ENCODE peak calls at places on chromosomes 16 and 17, in six cellular contexts. H is IMR-90, F is adrenal gland, K is spleen, C is A549, E is transverse colon. R is an unnamed sample.

GRCh38 chr17:47099451-47099986 is 89.6 kb downstream of the CDC27 start:
- DNase-seq in K (no peak), H (no peak), C (no peak), E (peak), F (no peak), R (no peak)

GRCh38 chr16:10992797-10993196 is 48.4 kb downstream of the CLEC16A start:
- DNase-seq in H (peak), F (peak), E (peak), K (no peak), C (peak), R (no peak)

GRCh38 chr17:51152766-51153209 is 571 bp upstream of the NME1 start:
- DNase-seq in E (no peak), H (peak), C (peak), K (no peak), F (no peak), R (no peak)

GRCh38 chr16:46889942-46890300 is 5.8 kb downstream of the GPT2 start:
- DNase-seq in F (no peak), E (no peak), K (no peak), H (no peak), C (no peak), R (no peak)

GRCh38 chr16:48277158-48277557 is 29.8 kb upstream of the ABCC11 start:
- DNase-seq in F (no peak), K (no peak), E (peak), C (no peak), H (no peak), R (no peak)

GRCh38 chr17:77003699-77004098 is 135.5 kb downstream of the MGAT5B start:
- DNase-seq in C (no peak), H (no peak), F (no peak), K (no peak), E (no peak), R (no peak)

GRCh38 chr16:81456523-81457325 is 12.1 kb downstream of the CMIP start:
- DNase-seq in C (no peak), H (no peak), F (no peak), E (peak), K (no peak), R (no peak)

GRCh38 chr16:52099382-52099781 is 447.6 kb downstream of the TOX3 start:
- DNase-seq in K (no peak), H (no peak), F (no peak), E (no peak), C (no peak), R (no peak)

GRCh38 chr16:27761816-27762215 is 211.9 kb downstream of the KATNIP start:
- DNase-seq in K (no peak), C (no peak), H (no peak), F (no peak), E (no peak), R (no peak)

GRCh38 chr16:50560903-50561863 is 13.0 kb downstream of the NKD1 start:
- DNase-seq in H (no peak), E (no peak), F (no peak), K (no peak), C (no peak), R (no peak)

GRCh38 chr16:56451753-56452689 is 667 bp downstream of the OGFOD1 start:
- DNase-seq in C (peak), H (peak), E (peak), K (no peak), F (peak), R (no peak)

GRCh38 chr17:46264456-46265198 is 30.3 kb upstream of the LRRC37A start:
- DNase-seq in C (peak), E (no peak), K (no peak), H (peak), F (no peak), R (no peak)

GRCh38 chr16:2911580-2912329 is at the start of gene FLYWCH1:
- DNase-seq in H (peak), F (peak), E (peak), K (peak), C (peak), R (peak)

GRCh38 chr17:17235212-17236174 is 1.5 kb downstream of the FLCN start:
- DNase-seq in F (no peak), K (peak), H (peak), E (no peak), C (no peak), R (no peak)

GRCh38 chr16:53998024-53998810 is 288.4 kb downstream of the IRX3 start:
- DNase-seq in E (no peak), C (no peak), F (no peak), H (no peak), K (no peak), R (no peak)

GRCh38 chr16:52469775-52470174 is 77.2 kb downstream of the TOX3 start:
- DNase-seq in K (no peak), C (peak), H (no peak), E (no peak), F (no peak), R (no peak)

GRCh38 chr16:53541326-53541725 is 38.3 kb upstream of the AKTIP start:
- DNase-seq in E (no peak), K (no peak), F (no peak), C (no peak), H (peak), R (no peak)

GRCh38 chr17:42754782-42755181 is 6.2 kb upstream of the RAMP2 start:
- DNase-seq in F (no peak), E (no peak), H (peak), K (peak), C (no peak), R (peak)

GRCh38 chr17:77124192-77124908 is 16.4 kb upstream of the SEC14L1 start:
- DNase-seq in E (no peak), F (peak), C (peak), H (peak), K (no peak), R (no peak)

GRCh38 chr16:3736116-3736515 is 18.8 kb upstream of the TRAP1 start:
- DNase-seq in K (peak), H (no peak), F (no peak), C (no peak), E (no peak), R (peak)

GRCh38 chr17:57723427-57724037 is 21.6 kb downstream of the CCDC182 start:
- DNase-seq in F (no peak), H (no peak), K (no peak), C (no peak), E (no peak), R (no peak)

GRCh38 chr16:80009971-80010659 is 409.6 kb upstream of the MAF start:
- DNase-seq in K (no peak), H (no peak), E (no peak), F (no peak), C (no peak), R (no peak)

DNA sequence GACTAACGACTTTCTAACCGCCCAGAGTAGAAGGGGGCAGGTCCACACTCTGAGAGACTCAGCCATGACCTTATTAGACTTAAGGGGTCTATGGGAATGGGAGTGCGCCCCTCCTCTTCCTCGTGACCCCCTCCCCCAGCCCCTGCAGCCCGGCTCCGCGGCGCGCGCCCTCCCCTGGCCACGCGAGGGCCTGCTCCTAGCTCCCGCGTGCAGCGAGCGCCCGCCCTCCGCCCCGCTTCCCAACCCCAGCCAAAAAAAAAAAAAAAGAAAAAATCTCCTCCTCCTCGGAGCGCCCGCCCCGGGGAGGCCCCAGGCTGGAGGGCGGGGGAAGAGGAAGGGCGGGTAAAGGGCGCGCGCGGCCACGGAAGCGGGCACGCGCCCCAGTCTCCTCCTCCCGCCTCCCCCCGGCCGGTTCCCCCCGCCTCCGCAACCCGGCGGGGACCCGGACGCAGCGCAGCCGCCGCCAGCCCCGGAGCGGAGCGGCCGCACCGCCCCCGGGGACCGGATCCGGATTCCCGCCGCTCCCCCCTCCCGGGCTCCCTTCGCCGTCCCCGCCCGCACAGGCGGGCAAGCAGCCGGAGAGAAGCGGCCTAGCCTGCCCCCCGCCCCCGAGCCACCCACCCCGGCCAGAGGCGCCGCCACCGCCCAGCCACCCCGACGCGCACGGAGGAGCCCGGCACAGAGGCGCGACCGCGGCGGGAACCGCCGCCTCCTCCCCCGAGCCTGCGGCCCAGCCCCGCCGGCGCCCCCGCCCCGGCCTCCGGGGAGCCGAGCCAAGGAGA is 940 bp downstream of the UBTF start:
- DNase-seq in K (peak), F (peak), C (peak), E (peak), H (peak), R (peak)
- TF ChIP-seq POLR2A in K (peak), F (no peak), C (peak), E (no peak), H (peak), R (no peak)

DNA sequence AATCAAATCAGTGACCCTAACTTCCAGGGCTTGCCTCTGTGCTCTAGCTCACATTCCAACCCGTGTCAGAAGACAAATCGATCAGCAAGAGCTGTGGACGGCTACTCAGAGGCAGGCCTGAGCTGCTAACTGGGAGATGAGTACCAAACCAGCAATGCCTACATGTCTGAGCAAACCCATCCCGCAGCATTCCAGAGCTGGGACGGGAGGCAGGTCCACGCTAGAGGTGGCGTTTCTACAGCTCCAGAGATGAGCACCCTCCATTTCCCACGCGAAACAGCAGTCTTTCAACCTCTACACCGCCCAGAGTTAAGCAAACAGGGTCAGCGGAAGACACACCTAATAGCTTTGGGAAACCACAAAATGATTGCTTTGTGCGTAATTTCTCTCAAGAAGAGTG is 6.5 kb downstream of the NXN start:
- DNase-seq in F (no peak), E (no peak), C (no peak), H (no peak), K (no peak), R (no peak)
- H3K27ac ChIP-seq in F (no peak), E (peak), C (no peak), H (no peak), K (no peak), R (no peak)

GRCh38 chr16:75621170-75621477 is 2.0 kb downstream of the ADAT1 start:
- DNase-seq in H (peak), K (no peak), F (no peak), C (peak), E (no peak), R (no peak)
- TF ChIP-seq CTCF in H (peak), K (no peak), F (no peak), C (peak), E (peak), R (no peak)

DNA sequence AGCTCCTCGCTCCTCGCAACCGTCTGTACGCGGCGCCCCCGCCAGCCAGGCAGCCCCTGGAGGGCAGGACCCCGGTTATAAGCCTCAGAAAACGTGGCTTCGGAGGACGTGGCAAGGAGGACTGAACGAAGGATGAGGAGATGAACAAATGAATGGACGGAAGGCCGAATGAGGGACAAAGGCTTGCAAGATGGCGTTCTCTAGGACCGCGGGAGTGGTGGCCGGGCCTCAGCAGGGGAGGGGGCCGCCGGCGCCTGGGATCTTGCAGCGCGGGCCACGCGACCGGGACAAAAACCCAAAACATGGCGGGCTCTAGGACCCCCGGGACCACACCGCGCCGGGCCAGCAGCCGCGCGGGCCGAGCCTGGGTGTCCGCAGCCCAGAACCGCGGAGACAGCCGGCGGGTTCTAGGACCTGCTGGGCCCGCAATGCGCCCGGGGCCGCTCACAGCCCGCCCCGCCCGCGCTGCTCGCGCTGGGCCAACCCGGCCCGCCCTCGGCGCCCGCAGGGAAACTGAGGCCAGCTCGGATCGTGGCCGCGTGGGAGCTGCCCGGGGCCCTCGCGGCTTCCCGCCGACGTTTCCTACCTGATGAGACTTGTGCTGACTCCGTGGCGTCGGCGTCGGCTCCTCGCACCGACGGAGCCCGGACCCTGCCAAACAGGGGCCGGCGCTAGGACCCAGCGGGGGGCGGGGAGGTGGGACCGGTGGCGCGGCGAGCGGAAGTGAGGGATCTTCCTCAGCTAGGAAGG is 792 bp downstream of the ZNF668 start:
- DNase-seq in F (peak), K (peak), C (peak), E (peak), H (peak), R (peak)
- TF ChIP-seq POLR2A in F (no peak), K (no peak), C (no peak), E (no peak), H (peak), R (peak)

DNA sequence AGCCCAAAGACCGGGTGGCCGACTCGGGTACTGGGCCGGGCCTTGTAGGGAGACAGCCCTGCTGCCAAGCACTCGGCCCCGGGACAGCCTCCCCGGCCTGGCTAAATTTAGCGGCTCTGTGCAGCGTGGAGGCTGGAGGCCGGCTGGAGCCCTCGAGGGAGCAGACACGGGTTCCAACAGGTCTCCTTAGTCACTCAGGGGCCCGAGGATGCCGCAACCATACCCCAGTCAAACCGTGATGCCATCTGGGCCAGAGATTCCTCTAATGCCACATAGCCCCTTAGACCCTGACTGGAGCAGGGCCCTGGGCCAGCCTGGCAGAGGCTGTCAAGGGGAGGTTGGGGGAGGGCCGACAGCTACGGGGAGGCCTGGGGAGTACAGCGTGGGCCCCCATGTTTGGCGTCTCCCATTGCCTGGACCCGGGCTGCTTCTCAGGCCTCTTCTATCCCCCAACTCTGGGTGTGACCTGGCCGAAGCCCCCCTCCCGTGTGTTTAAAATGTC is 2.9 kb upstream of the P2RX1 start:
- DNase-seq in E (no peak), H (no peak), F (no peak), C (no peak), K (no peak), R (peak)
- H3K27ac ChIP-seq in E (peak), H (no peak), F (peak), C (no peak), K (no peak), R (peak)

GRCh38 chr17:40443196-40443987 is at the start of gene IGFBP4:
- DNase-seq in E (peak), C (peak), H (peak), F (peak), K (peak), R (peak)

GRCh38 chr17:40448213-40448638 is 5.0 kb downstream of the IGFBP4 start:
- DNase-seq in F (peak), E (peak), C (no peak), K (no peak), H (peak), R (peak)

GRCh38 chr17:40443988-40444899 is 994 bp downstream of the IGFBP4 start:
- DNase-seq in C (no peak), K (no peak), E (peak), H (peak), F (no peak), R (no peak)

GRCh38 chr17:40447148-40447644 is 3.9 kb downstream of the IGFBP4 start:
- DNase-seq in C (no peak), K (no peak), E (no peak), F (peak), H (no peak), R (peak)

GRCh38 chr17:40445769-40446468 is 2.7 kb downstream of the IGFBP4 start:
- DNase-seq in H (peak), C (peak), E (no peak), K (no peak), F (no peak), R (no peak)
- TF ChIP-seq CTCF in H (peak), C (no peak), E (peak), K (no peak), F (no peak), R (no peak)

GRCh38 chr17:75516255-75516618 is at the start of gene TSEN54:
- DNase-seq in C (peak), E (peak), F (peak), H (peak), K (peak), R (peak)
- TF ChIP-seq POLR2A in C (peak), E (no peak), F (no peak), H (no peak), K (no peak), R (no peak)

GRCh38 chr16:661184-661821 is 6.6 kb upstream of the RHOT2 start:
- DNase-seq in H (no peak), K (no peak), C (no peak), E (no peak), F (no peak), R (no peak)

GRCh38 chr16:660132-660458 is 7.8 kb upstream of the RHOT2 start:
- DNase-seq in E (no peak), C (no peak), K (no peak), H (no peak), F (no peak), R (no peak)

GRCh38 chr16:659618-660017 is 8.3 kb upstream of the RHOT2 start:
- DNase-seq in K (no peak), E (no peak), C (no peak), H (no peak), F (no peak), R (no peak)

GRCh38 chr16:662095-662494 is 5.8 kb upstream of the RHOT2 start:
- DNase-seq in H (no peak), E (no peak), F (no peak), C (no peak), K (no peak), R (no peak)

GRCh38 chr16:660459-661183 is 7.3 kb upstream of the RHOT2 start:
- DNase-seq in C (peak), F (peak), K (peak), H (peak), E (peak), R (peak)
- H3K27ac ChIP-seq in C (peak), F (peak), K (peak), H (no peak), E (peak), R (peak)

GRCh38 chr17:8119575-8120519 is 1.5 kb upstream of the ALOXE3 start:
- DNase-seq in F (peak), E (peak), H (peak), C (peak), K (peak), R (peak)

GRCh38 chr17:8122391-8122922 is 1.4 kb downstream of the HES7 start:
- DNase-seq in F (no peak), H (peak), C (no peak), E (no peak), K (no peak), R (no peak)

GRCh38 chr17:8121531-8122390 is 2.1 kb downstream of the HES7 start:
- DNase-seq in K (peak), H (peak), F (peak), C (peak), E (peak), R (peak)

GRCh38 chr17:8118769-8119574 is 658 bp upstream of the ALOXE3 start:
- DNase-seq in C (peak), K (peak), E (peak), F (peak), H (peak), R (peak)

DNA sequence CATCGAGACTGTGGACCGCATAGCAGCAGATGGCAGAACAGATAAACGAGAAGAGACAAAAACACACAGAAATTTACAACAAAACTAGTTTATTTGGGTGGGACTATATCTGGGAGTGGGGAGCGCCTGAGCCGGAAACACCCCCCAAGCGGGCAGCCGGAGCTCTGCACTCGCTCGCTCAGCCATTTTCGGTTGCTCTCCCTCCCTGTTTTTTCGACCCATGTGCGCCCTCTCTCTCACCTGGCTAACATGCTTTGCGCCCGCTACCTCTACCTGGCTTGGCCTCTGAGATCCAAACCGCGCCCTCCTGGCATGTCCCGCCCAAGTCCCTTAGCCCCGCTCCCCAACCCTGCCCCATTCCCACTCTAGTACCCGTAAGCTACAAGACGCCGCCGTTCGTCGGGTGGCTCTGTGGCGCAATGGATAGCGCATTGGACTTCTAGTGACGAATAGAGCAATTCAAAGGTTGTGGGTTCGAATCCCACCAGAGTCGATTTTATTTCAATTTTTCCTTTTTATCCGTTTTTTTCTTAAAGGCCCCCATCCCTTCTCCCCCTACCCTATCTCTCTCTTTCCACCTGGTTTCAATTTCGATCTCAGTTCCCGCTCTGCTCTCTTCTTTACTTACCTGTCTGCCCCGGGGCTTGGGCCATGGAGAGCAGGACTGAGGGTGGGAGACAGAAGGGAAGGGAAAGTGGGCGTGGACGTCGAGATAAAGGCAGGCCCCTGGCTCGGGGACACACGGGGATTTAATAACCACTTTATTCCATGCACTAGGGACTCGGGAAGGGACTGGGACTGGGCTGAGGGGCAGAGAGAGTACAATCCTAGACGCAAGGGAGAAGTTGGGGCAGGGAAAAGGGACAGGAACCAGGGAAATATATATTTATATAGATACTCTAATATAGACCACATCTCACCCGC is 2.5 kb upstream of the ALOXE3 start:
- DNase-seq in C (peak), H (peak), E (peak), F (peak), K (peak), R (peak)
- TF ChIP-seq CTCF in C (no peak), H (peak), E (peak), F (no peak), K (peak), R (no peak)

R was measured in sigmoid colon.